ENCODE peak calls at places on chromosome 12, in seven cellular contexts. L, Y, C, U, N, T and F are unnamed samples.

GRCh38 chr12:32558941-32559340 is 120.2 kb upstream of the DNM1L start:
- DNase-seq in Y (no peak), L (no peak), U (peak), T (no peak), N (no peak), C (peak), F (no peak)

GRCh38 chr12:54404061-54405004 is 14.7 kb downstream of the ITGA5 start:
- DNase-seq in Y (peak), C (peak), N (peak), U (peak), T (peak), L (no peak), F (peak)

GRCh38 chr12:40580346-40580745 is 111.9 kb upstream of the CNTN1 start:
- DNase-seq in Y (no peak), N (no peak), T (no peak), L (no peak), U (no peak), C (no peak), F (no peak)

GRCh38 chr12:104263580-104264358 is 39.8 kb upstream of the EID3 start:
- DNase-seq in L (no peak), U (peak), N (peak), T (no peak), C (no peak), Y (no peak), F (no peak)

GRCh38 chr12:76704693-76705092 is 59.2 kb upstream of the ZDHHC17 start:
- DNase-seq in N (no peak), U (no peak), T (no peak), Y (no peak), L (no peak), C (no peak), F (no peak)

GRCh38 chr12:74541074-74541473 is 3.4 kb downstream of the ATXN7L3B start:
- DNase-seq in C (no peak), U (no peak), Y (no peak), T (no peak), L (no peak), N (no peak), F (no peak)

GRCh38 chr12:15662303-15662980 is 126.7 kb downstream of the EPS8 start:
- DNase-seq in T (no peak), U (peak), C (no peak), N (peak), Y (no peak), L (no peak), F (no peak)

GRCh38 chr12:131852551-131853299 is 24.5 kb downstream of the MMP17 start:
- DNase-seq in L (no peak), N (no peak), T (no peak), Y (no peak), U (peak), C (no peak), F (peak)